ENCODE peak calls at places on chromosomes 4 and X, in five cellular contexts. O is left ventricle myocardium inferior, G is NCI-H510A treated with DMSO at 0.1 percent for 48 hours, K is NCI-H82, A is cardiac muscle cell. V is an unnamed sample.

GRCh38 chrX:68830486-68831404 is 1.9 kb downstream of the EFNB1 start:
- DNase-seq in K (no peak), G (no peak), O (no peak), A (no peak), V (no peak)

GRCh38 chr4:146522862-146523205 is 1.1 kb upstream of the SLC10A7 start:
- DNase-seq in K (no peak), A (no peak), O (no peak), G (no peak), V (peak; percentile 18)

GRCh38 chr4:73068496-73069337 is 799 bp downstream of the COX18 start:
- DNase-seq in A (peak; percentile 23), K (peak; percentile 45), O (no peak), G (peak; percentile 90), V (peak; percentile 44)

GRCh38 chr4:139892973-139893736 is 227.5 kb downstream of the MGST2 start:
- DNase-seq in G (no peak), O (no peak), K (no peak), A (no peak), V (no peak)

GRCh38 chrX:135185795-135186443 is 14.7 kb upstream of the CT55 start:
- DNase-seq in G (no peak), O (no peak), A (peak; percentile 56), K (peak; percentile 85), V (peak; percentile 40)

GRCh38 chrX:118847676-118848075 is 24.1 kb downstream of the ZCCHC12 start:
- DNase-seq in G (peak; percentile 68), O (no peak), A (peak; percentile 61), K (peak; percentile 74), V (peak; percentile 39)

GRCh38 chrX:40460926-40461325 is 119.8 kb upstream of the ATP6AP2 start:
- DNase-seq in O (no peak), G (no peak), A (no peak), K (no peak), V (no peak)

GRCh38 chr4:119804404-119804803 is 175.8 kb upstream of the PDE5A start:
- DNase-seq in G (no peak), K (no peak), A (no peak), O (no peak), V (no peak)

GRCh38 chr4:111630705-111631104 is 514.5 kb upstream of the FAM241A start:
- DNase-seq in K (peak; percentile 76), G (peak; percentile 18), A (peak; percentile 25), O (no peak), V (peak; percentile 47)

GRCh38 chr4:19780871-19781270 is 470.8 kb upstream of the SLIT2 start:
- DNase-seq in O (no peak), G (no peak), K (no peak), A (no peak), V (no peak)

GRCh38 chr4:127586922-127587571 is 45.7 kb upstream of the INTU start:
- DNase-seq in K (peak; percentile 67), G (peak; percentile 34), A (peak; percentile 65), O (no peak), V (peak; percentile 72)

GRCh38 chr4:113445286-113445685 is 316.3 kb downstream of the CAMK2D start:
- DNase-seq in G (no peak), A (no peak), K (no peak), O (peak; percentile 38), V (no peak)

GRCh38 chr4:101328063-101328602 is 19.2 kb downstream of the PPP3CA start:
- DNase-seq in K (no peak), G (no peak), A (no peak), O (no peak), V (no peak)

GRCh38 chr4:36285784-36286480 is 4.5 kb downstream of the DTHD1 start:
- DNase-seq in O (no peak), A (no peak), K (no peak), G (no peak), V (no peak)

GRCh38 chr4:133145758-133146157 is 3.3 kb upstream of the PCDH10 start:
- DNase-seq in A (no peak), K (no peak), O (no peak), G (no peak), V (no peak)

GRCh38 chr4:113057891-113058290 is 8.4 kb downstream of the ANK2 start:
- DNase-seq in A (no peak), K (no peak), O (no peak), G (peak; percentile 63), V (no peak)

GRCh38 chr4:148261861-148262260 is 180.4 kb downstream of the NR3C2 start:
- DNase-seq in A (no peak), K (no peak), G (no peak), O (no peak), V (no peak)

GRCh38 chrX:114611018-114611619 is 27.2 kb downstream of the HTR2C start:
- DNase-seq in A (peak; percentile 76), G (peak; percentile 40), K (peak; percentile 72), O (no peak), V (peak; percentile 31)

GRCh38 chr4:83503974-83504373 is 19.1 kb upstream of the ABRAXAS1 start:
- DNase-seq in K (no peak), G (no peak), O (no peak), A (no peak), V (no peak)

GRCh38 chr4:8645753-8646124 is 53.2 kb downstream of the CPZ start:
- DNase-seq in A (no peak), K (no peak), O (no peak), G (no peak), V (no peak)

GRCh38 chrX:76555816-76556215 is 128.3 kb downstream of the MAGEE1 start:
- DNase-seq in A (peak; percentile 62), G (no peak), K (peak; percentile 80), O (no peak), V (peak; percentile 37)

GRCh38 chr4:140309124-140309870 is 64.1 kb upstream of the SCOC start:
- DNase-seq in A (no peak), O (peak; percentile 21), G (no peak), K (no peak), V (no peak)

GRCh38 chrX:45070116-45071007 is 130.3 kb downstream of the DIPK2B start:
- DNase-seq in O (no peak), A (peak; percentile 29), G (peak; percentile 30), K (peak; percentile 34), V (peak; percentile 29)

GRCh38 chr4:52015366-52015765 is 4.8 kb downstream of the LRRC66 start:
- DNase-seq in G (no peak), O (no peak), A (peak; percentile 19), K (peak; percentile 44), V (no peak)

GRCh38 chr4:878796-879729 is 53.1 kb downstream of the GAK start:
- DNase-seq in A (no peak), O (no peak), G (no peak), K (no peak), V (no peak)

GRCh38 chrX:34875204-34875603 is 67.4 kb upstream of the FAM47B start:
- DNase-seq in K (no peak), G (peak; percentile 54), A (no peak), O (no peak), V (no peak)